ENCODE peak calls at places on chromosomes 6 and 20, in seven cellular contexts. D is CD4-positive, alpha-beta T cell; M is heart right ventricle; W is GM10248; I is mesothelial cell of epicardium; Q is tibial nerve; V is hepatocyte. G is an unnamed sample.

GRCh38 chr6:20327141-20327540 is 74.5 kb upstream of the E2F3 start:
- DNase-seq in I (no peak), M (no peak), Q (no peak), V (no peak), W (no peak), D (no peak), G (no peak)

GRCh38 chr6:120260713-120261112 is 911.2 kb upstream of the MAN1A1 start:
- DNase-seq in Q (no peak), I (no peak), D (no peak), W (no peak), M (no peak), V (no peak), G (no peak)

GRCh38 chr6:39530201-39530759 is 194.9 kb downstream of the KIF6 start:
- DNase-seq in V (peak), W (peak), D (no peak), Q (peak), M (no peak), I (no peak), G (peak)

GRCh38 chr6:3073382-3073781 is 5.1 kb downstream of the RIPK1 start:
- DNase-seq in D (no peak), Q (no peak), V (no peak), I (no peak), W (no peak), M (no peak), G (no peak)

GRCh38 chr6:107704377-107705013 is 119.6 kb downstream of the SCML4 start:
- DNase-seq in I (no peak), Q (peak), W (peak), V (peak), M (no peak), D (no peak), G (peak)

GRCh38 chr6:166782541-166782940 is 155.5 kb upstream of the RPS6KA2 start:
- DNase-seq in D (no peak), I (peak), M (no peak), W (no peak), Q (no peak), V (no peak), G (no peak)

GRCh38 chr20:34437330-34437986 is 74.4 kb downstream of the ITCH start:
- DNase-seq in W (no peak), Q (no peak), I (no peak), M (no peak), D (no peak), V (no peak), G (no peak)

GRCh38 chr20:23634985-23635767 is 2.6 kb downstream of the CST3 start:
- DNase-seq in W (peak), M (no peak), V (no peak), I (no peak), D (no peak), Q (peak), G (no peak)

GRCh38 chr20:63706852-63707557 is 771 bp downstream of the ARFRP1 start:
- DNase-seq in M (peak), W (peak), D (peak), I (no peak), Q (no peak), V (peak), G (peak)

GRCh38 chr6:117908246-117909107 is 1.4 kb downstream of the SLC35F1 start:
- DNase-seq in D (no peak), V (peak), M (peak), I (no peak), W (no peak), Q (no peak), G (no peak)

GRCh38 chr20:54062812-54063280 is 7.5 kb downstream of the BCAS1 start:
- DNase-seq in D (no peak), Q (no peak), W (peak), V (peak), I (no peak), M (no peak), G (peak)

GRCh38 chr6:85705220-85705619 is 62.5 kb upstream of the SYNCRIP start:
- DNase-seq in D (no peak), Q (no peak), W (no peak), I (no peak), M (no peak), V (no peak), G (no peak)

GRCh38 chr6:2768125-2768524 is 2.9 kb downstream of the WRNIP1 start:
- DNase-seq in W (no peak), Q (no peak), D (no peak), M (no peak), V (no peak), I (no peak), G (no peak)

GRCh38 chr20:37627767-37628130 is 66.1 kb upstream of the CTNNBL1 start:
- DNase-seq in V (no peak), I (no peak), D (no peak), Q (no peak), W (no peak), M (no peak), G (no peak)

GRCh38 chr20:23550227-23550626 is 18.1 kb downstream of the CST9L start:
- DNase-seq in V (no peak), I (no peak), M (no peak), W (no peak), D (no peak), Q (no peak), G (no peak)

GRCh38 chr6:11322252-11322885 is 89.9 kb upstream of the NEDD9 start:
- DNase-seq in I (no peak), D (no peak), W (no peak), V (no peak), Q (no peak), M (no peak), G (no peak)

GRCh38 chr20:64153410-64153809 is 10.8 kb upstream of the MYT1 start:
- DNase-seq in I (no peak), D (no peak), Q (no peak), W (no peak), M (no peak), V (no peak), G (no peak)

GRCh38 chr6:144151010-144151727 is 852 bp downstream of the STX11 start:
- DNase-seq in D (peak), W (peak), I (no peak), M (no peak), V (peak), Q (peak), G (peak)

GRCh38 chr20:51382111-51382985 is 160.2 kb downstream of the NFATC2 start:
- DNase-seq in W (no peak), D (no peak), I (no peak), M (no peak), V (no peak), Q (no peak), G (no peak)

GRCh38 chr20:41956316-41957050 is 338.3 kb upstream of the CHD6 start:
- DNase-seq in D (no peak), W (no peak), V (peak), Q (no peak), I (no peak), M (no peak), G (no peak)

GRCh38 chr20:57557926-57558613 is 2.8 kb upstream of the PCK1 start:
- DNase-seq in Q (no peak), M (no peak), I (no peak), W (no peak), D (no peak), V (no peak), G (no peak)

GRCh38 chr6:169222126-169222525 is 31.5 kb downstream of the THBS2 start:
- DNase-seq in I (no peak), Q (no peak), D (no peak), W (no peak), M (no peak), V (no peak), G (no peak)

GRCh38 chr6:11370191-11371018 is 137.9 kb upstream of the NEDD9 start:
- DNase-seq in D (no peak), M (peak), Q (no peak), V (no peak), W (no peak), I (no peak), G (no peak)

GRCh38 chr6:35489066-35489465 is 7.8 kb downstream of the TEAD3 start:
- DNase-seq in Q (no peak), M (no peak), W (no peak), I (no peak), D (no peak), V (no peak), G (no peak)

GRCh38 chr6:13172294-13172693 is 156.0 kb downstream of the TBC1D7 start:
- DNase-seq in I (no peak), D (no peak), V (no peak), W (no peak), Q (no peak), M (no peak), G (no peak)

GRCh38 chr20:7301807-7302206 is 534.3 kb downstream of the BMP2 start:
- DNase-seq in W (no peak), Q (no peak), D (no peak), V (no peak), I (no peak), M (no peak), G (no peak)

GRCh38 chr6:41942045-41942851 is 640 bp upstream of the CCND3 start:
- DNase-seq in I (no peak), V (no peak), M (no peak), D (no peak), W (no peak), Q (no peak), G (no peak)

GRCh38 chr6:53734473-53735299 is 60.1 kb upstream of the LRRC1 start:
- DNase-seq in Q (no peak), V (peak), M (peak), I (no peak), W (peak), D (no peak), G (peak)
- TF ChIP-seq CTCF in Q (no peak), V (peak), M (no peak), I (no peak), W (peak), D (peak), G (peak)

GRCh38 chr6:24600903-24601302 is 45.1 kb downstream of the KIAA0319 start:
- DNase-seq in V (no peak), D (no peak), Q (no peak), M (no peak), I (no peak), W (no peak), G (no peak)
- TF ChIP-seq CTCF in V (peak), D (no peak), Q (no peak), M (no peak), I (no peak), W (peak), G (no peak)

GRCh38 chr6:45375449-45375848 is 2.3 kb downstream of the SUPT3H start:
- DNase-seq in I (no peak), V (no peak), M (no peak), Q (no peak), D (no peak), W (no peak), G (no peak)
- TF ChIP-seq CTCF in I (no peak), V (no peak), M (no peak), Q (no peak), D (no peak), W (peak), G (no peak)

GRCh38 chr6:303948-304558 is 11.8 kb downstream of the DUSP22 start:
- DNase-seq in Q (no peak), V (no peak), D (no peak), W (no peak), M (no peak), I (no peak), G (no peak)
- TF ChIP-seq CTCF in Q (no peak), V (no peak), D (no peak), W (peak), M (no peak), I (no peak), G (peak)

GRCh38 chr20:15378151-15378550 is 1040.7 kb upstream of the FLRT3 start:
- DNase-seq in D (no peak), W (no peak), I (no peak), M (no peak), V (no peak), Q (no peak), G (no peak)
- TF ChIP-seq CTCF in D (no peak), W (no peak), I (no peak), M (no peak), V (no peak), Q (no peak), G (no peak)

GRCh38 chr20:1474817-1475603 is 8.4 kb upstream of the NSFL1C start:
- DNase-seq in I (no peak), Q (no peak), D (no peak), W (no peak), M (no peak), V (no peak), G (no peak)
- TF ChIP-seq CTCF in I (no peak), Q (no peak), D (no peak), W (peak), M (no peak), V (no peak), G (no peak)

DNA sequence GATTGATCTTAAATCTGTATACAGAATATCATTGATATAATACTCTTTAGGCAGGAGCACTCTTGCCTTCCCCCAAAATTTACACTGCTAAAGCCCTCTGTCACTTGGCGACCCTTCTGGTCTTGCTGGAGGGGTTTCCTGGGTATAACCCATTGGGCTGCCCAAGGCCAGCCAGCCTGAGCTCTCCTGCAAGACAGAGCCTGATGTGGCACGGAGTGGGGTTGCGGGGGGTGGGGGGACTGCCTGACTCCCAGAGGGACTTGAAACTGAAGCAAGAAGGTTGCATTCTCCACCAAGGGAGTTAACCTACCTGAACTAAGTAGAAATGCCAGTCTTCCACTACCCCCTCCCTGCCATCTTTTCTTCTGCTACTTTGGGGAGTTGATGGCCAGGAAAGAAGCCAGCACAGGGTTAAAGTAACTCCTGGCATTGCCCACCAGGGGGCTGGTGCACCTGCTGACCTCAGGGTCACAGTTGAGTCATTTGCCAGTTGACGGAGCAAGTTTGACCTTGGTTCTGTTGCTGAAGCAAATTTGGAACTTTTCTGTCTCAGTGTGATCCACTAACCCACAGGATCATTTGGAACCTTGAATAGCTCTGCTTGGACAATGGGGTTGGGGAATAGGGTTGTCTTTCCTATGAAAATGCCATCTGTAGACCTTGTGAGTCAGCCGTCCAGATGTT is 79.4 kb downstream of the ASXL1 start:
- DNase-seq in M (no peak), I (peak), D (no peak), W (no peak), Q (no peak), V (peak), G (peak)
- TF ChIP-seq CTCF in M (no peak), I (no peak), D (peak), W (no peak), Q (no peak), V (peak), G (no peak)

G was measured in GM13976.